ENCODE peak calls at places on chromosomes 13 and 19, in five cellular contexts. One of them, this sample, is unnamed.

GRCh38 chr19:49469828-49470614 is 4.0 kb upstream of the FLT3LG start:
- DNase-seq in HepG2: no peak
- DNase-seq in H1: no peak
- DNase-seq in NT2/D1: no peak
- DNase-seq in GM12878: peak
- DNase-seq in this sample: no peak

GRCh38 chr13:99123101-99124045 is 77.3 kb upstream of the UBAC2 start:
- DNase-seq in NT2/D1: no peak
- DNase-seq in GM12878: no peak
- DNase-seq in H1: no peak
- DNase-seq in HepG2: no peak
- DNase-seq in this sample: no peak

GRCh38 chr19:19209372-19209771 is 2.4 kb upstream of the NCAN start:
- DNase-seq in GM12878: no peak
- DNase-seq in HepG2: no peak
- DNase-seq in NT2/D1: no peak
- DNase-seq in H1: no peak
- DNase-seq in this sample: no peak

GRCh38 chr19:52739576-52739975 is 4.7 kb upstream of the ZNF611 start:
- DNase-seq in HepG2: no peak
- DNase-seq in H1: no peak
- DNase-seq in NT2/D1: no peak
- DNase-seq in GM12878: no peak
- DNase-seq in this sample: no peak

GRCh38 chr13:47798906-47799305 is 202.2 kb downstream of the SUCLA2 start:
- DNase-seq in GM12878: no peak
- DNase-seq in NT2/D1: no peak
- DNase-seq in H1: no peak
- DNase-seq in HepG2: peak
- DNase-seq in this sample: no peak

GRCh38 chr19:8259142-8259921 is 48.8 kb downstream of the CD320 start:
- DNase-seq in NT2/D1: no peak
- DNase-seq in HepG2: no peak
- DNase-seq in H1: no peak
- DNase-seq in GM12878: no peak
- DNase-seq in this sample: no peak

GRCh38 chr19:56393119-56394012 is at the start of gene ZNF582:
- DNase-seq in GM12878: peak
- DNase-seq in HepG2: peak
- DNase-seq in NT2/D1: peak
- DNase-seq in H1: peak
- DNase-seq in this sample: peak

GRCh38 chr13:48273346-48273745 is 30.2 kb upstream of the RB1 start:
- DNase-seq in NT2/D1: no peak
- DNase-seq in H1: no peak
- DNase-seq in HepG2: no peak
- DNase-seq in GM12878: no peak
- DNase-seq in this sample: no peak

GRCh38 chr13:21478881-21479808 is 20.0 kb upstream of the ZDHHC20 start:
- DNase-seq in HepG2: peak
- DNase-seq in H1: no peak
- DNase-seq in GM12878: no peak
- DNase-seq in NT2/D1: no peak
- DNase-seq in this sample: peak

GRCh38 chr13:23644527-23644926 is 74.3 kb downstream of the TNFRSF19 start:
- DNase-seq in NT2/D1: no peak
- DNase-seq in GM12878: no peak
- DNase-seq in HepG2: no peak
- DNase-seq in H1: no peak
- DNase-seq in this sample: no peak

GRCh38 chr13:30572859-30573275 is 44.9 kb upstream of the USPL1 start:
- DNase-seq in NT2/D1: no peak
- DNase-seq in H1: no peak
- DNase-seq in HepG2: peak
- DNase-seq in GM12878: peak
- DNase-seq in this sample: no peak

GRCh38 chr13:99322297-99323103 is 15.3 kb upstream of the GPR183 start:
- DNase-seq in HepG2: no peak
- DNase-seq in NT2/D1: no peak
- DNase-seq in H1: no peak
- DNase-seq in GM12878: peak
- DNase-seq in this sample: no peak

GRCh38 chr13:106083620-106084350 is 451.7 kb downstream of the EFNB2 start:
- DNase-seq in GM12878: no peak
- DNase-seq in HepG2: peak
- DNase-seq in NT2/D1: no peak
- DNase-seq in H1: no peak
- DNase-seq in this sample: no peak

GRCh38 chr19:16957151-16957662 is 68.4 kb downstream of the F2RL3 start:
- DNase-seq in GM12878: no peak
- DNase-seq in HepG2: no peak
- DNase-seq in NT2/D1: no peak
- DNase-seq in H1: no peak
- DNase-seq in this sample: no peak

GRCh38 chr19:38840583-38840968 is 9.0 kb upstream of the ECH1 start:
- DNase-seq in H1: no peak
- DNase-seq in HepG2: no peak
- DNase-seq in NT2/D1: no peak
- DNase-seq in GM12878: no peak
- DNase-seq in this sample: no peak

GRCh38 chr13:98444381-98444780 is 132.5 kb downstream of the STK24 start:
- DNase-seq in HepG2: no peak
- DNase-seq in GM12878: no peak
- DNase-seq in NT2/D1: no peak
- DNase-seq in H1: no peak
- DNase-seq in this sample: no peak

GRCh38 chr13:41071775-41072174 is 10.5 kb downstream of the WBP4 start:
- DNase-seq in GM12878: no peak
- DNase-seq in HepG2: no peak
- DNase-seq in H1: no peak
- DNase-seq in NT2/D1: no peak
- DNase-seq in this sample: no peak

GRCh38 chr19:7944177-7944761 is 803 bp upstream of the TIMM44 start:
- DNase-seq in HepG2: peak
- DNase-seq in GM12878: peak
- DNase-seq in H1: peak
- DNase-seq in NT2/D1: peak
- DNase-seq in this sample: peak

GRCh38 chr19:12985049-12985776 is 10.1 kb upstream of the NFIX start:
- DNase-seq in GM12878: no peak
- DNase-seq in NT2/D1: no peak
- DNase-seq in H1: no peak
- DNase-seq in HepG2: peak
- DNase-seq in this sample: no peak

GRCh38 chr13:25330541-25330940 is 29.1 kb downstream of the NUP58 start:
- DNase-seq in HepG2: no peak
- DNase-seq in GM12878: no peak
- DNase-seq in H1: no peak
- DNase-seq in NT2/D1: no peak
- DNase-seq in this sample: no peak

GRCh38 chr13:61508936-61509335 is 93.3 kb upstream of the PCDH20 start:
- DNase-seq in HepG2: no peak
- DNase-seq in GM12878: no peak
- DNase-seq in H1: no peak
- DNase-seq in NT2/D1: no peak
- DNase-seq in this sample: no peak

GRCh38 chr13:33262997-33263396 is 22.6 kb downstream of the STARD13 start:
- DNase-seq in NT2/D1: no peak
- DNase-seq in H1: no peak
- DNase-seq in HepG2: no peak
- DNase-seq in GM12878: no peak
- DNase-seq in this sample: no peak

GRCh38 chr13:95067303-95067702 is 233.9 kb downstream of the ABCC4 start:
- DNase-seq in HepG2: no peak
- DNase-seq in GM12878: no peak
- DNase-seq in H1: no peak
- DNase-seq in NT2/D1: no peak
- DNase-seq in this sample: no peak

GRCh38 chr13:20993211-20993610 is 68.2 kb downstream of the LATS2 start:
- DNase-seq in HepG2: no peak
- DNase-seq in H1: no peak
- DNase-seq in NT2/D1: no peak
- DNase-seq in GM12878: no peak
- DNase-seq in this sample: no peak

GRCh38 chr13:24052547-24052981 is 108.0 kb upstream of the SPATA13 start:
- DNase-seq in NT2/D1: no peak
- DNase-seq in HepG2: no peak
- DNase-seq in H1: no peak
- DNase-seq in GM12878: no peak
- DNase-seq in this sample: no peak

GRCh38 chr13:49908637-49909036 is 27.5 kb downstream of the SPRYD7 start:
- DNase-seq in GM12878: no peak
- DNase-seq in NT2/D1: no peak
- DNase-seq in HepG2: no peak
- DNase-seq in H1: no peak
- DNase-seq in this sample: no peak

GRCh38 chr13:42174344-42175162 is 97.4 kb upstream of the AKAP11 start:
- DNase-seq in NT2/D1: no peak
- DNase-seq in H1: no peak
- DNase-seq in HepG2: no peak
- DNase-seq in GM12878: no peak
- DNase-seq in this sample: no peak

GRCh38 chr13:95275322-95276118 is 25.7 kb downstream of the ABCC4 start:
- DNase-seq in H1: no peak
- DNase-seq in HepG2: peak
- DNase-seq in GM12878: no peak
- DNase-seq in NT2/D1: no peak
- DNase-seq in this sample: no peak

GRCh38 chr19:49425922-49426592 is 869 bp downstream of the GFY start:
- DNase-seq in HepG2: no peak
- DNase-seq in GM12878: no peak
- DNase-seq in H1: peak
- DNase-seq in NT2/D1: no peak
- DNase-seq in this sample: peak

GRCh38 chr19:32291876-32292275 is 53.5 kb upstream of the ZNF507 start:
- DNase-seq in H1: no peak
- DNase-seq in GM12878: no peak
- DNase-seq in NT2/D1: no peak
- DNase-seq in HepG2: no peak
- DNase-seq in this sample: no peak

DNA sequence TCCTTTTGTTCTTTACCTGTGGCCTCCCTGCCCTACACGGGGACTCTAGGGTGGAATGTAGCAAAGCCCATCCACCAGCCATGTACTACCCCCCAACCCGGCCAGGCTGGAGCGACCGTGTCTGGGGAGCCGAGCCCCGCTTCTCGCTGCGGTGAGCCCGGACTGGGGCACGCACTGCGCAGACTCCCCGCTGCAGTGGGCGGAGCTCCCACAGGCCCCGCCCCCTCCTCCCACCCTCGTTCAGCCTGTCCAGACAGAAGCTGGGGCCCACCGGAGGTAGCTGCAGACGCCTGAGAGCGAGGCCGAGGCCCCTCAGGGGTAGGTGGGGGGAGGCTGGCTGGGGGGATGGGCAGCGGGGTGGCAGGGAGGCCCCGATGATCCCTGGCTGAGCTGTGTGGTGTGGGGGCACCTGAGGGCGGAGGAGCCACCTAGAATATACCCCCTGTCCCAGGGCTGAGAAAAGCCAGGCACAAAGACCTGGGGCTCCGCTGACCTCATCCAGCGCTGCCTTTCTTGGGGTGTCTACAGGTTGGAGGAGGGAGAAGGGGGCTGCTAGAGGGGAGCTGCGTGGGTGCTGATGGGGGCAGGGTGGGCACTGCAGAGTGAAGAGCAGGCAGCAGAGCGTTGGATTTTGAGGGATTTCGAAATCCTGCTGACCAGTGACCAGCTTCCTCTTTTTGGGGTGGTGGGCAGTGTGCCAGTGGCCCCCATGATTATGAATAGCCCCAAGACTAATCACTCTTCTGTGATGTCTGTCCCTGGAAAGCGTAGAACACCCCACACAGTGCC is 17.3 kb downstream of the PLD3 start:
- DNase-seq in HepG2: no peak
- DNase-seq in H1: peak
- DNase-seq in NT2/D1: peak
- DNase-seq in GM12878: no peak
- DNase-seq in this sample: peak
- TF ChIP-seq SUZ12 in HepG2: no peak
- TF ChIP-seq SUZ12 in H1: no peak
- TF ChIP-seq SUZ12 in NT2/D1: no peak
- TF ChIP-seq SUZ12 in GM12878: no peak
- TF ChIP-seq SUZ12 in this sample: no peak

GRCh38 chr13:76389321-76389720 is 496.9 kb downstream of the KCTD12 start:
- DNase-seq in GM12878: no peak
- DNase-seq in H1: no peak
- DNase-seq in HepG2: no peak
- DNase-seq in NT2/D1: no peak
- DNase-seq in this sample: no peak

GRCh38 chr13:76387561-76387960 is 498.6 kb downstream of the KCTD12 start:
- DNase-seq in H1: no peak
- DNase-seq in NT2/D1: no peak
- DNase-seq in GM12878: no peak
- DNase-seq in HepG2: no peak
- DNase-seq in this sample: no peak

GRCh38 chr13:76383671-76384461 is 502.3 kb downstream of the KCTD12 start:
- DNase-seq in NT2/D1: no peak
- DNase-seq in GM12878: no peak
- DNase-seq in H1: no peak
- DNase-seq in HepG2: no peak
- DNase-seq in this sample: no peak

GRCh38 chr13:76386316-76386715 is 499.9 kb downstream of the KCTD12 start:
- DNase-seq in H1: no peak
- DNase-seq in GM12878: no peak
- DNase-seq in NT2/D1: no peak
- DNase-seq in HepG2: no peak
- DNase-seq in this sample: no peak

DNA sequence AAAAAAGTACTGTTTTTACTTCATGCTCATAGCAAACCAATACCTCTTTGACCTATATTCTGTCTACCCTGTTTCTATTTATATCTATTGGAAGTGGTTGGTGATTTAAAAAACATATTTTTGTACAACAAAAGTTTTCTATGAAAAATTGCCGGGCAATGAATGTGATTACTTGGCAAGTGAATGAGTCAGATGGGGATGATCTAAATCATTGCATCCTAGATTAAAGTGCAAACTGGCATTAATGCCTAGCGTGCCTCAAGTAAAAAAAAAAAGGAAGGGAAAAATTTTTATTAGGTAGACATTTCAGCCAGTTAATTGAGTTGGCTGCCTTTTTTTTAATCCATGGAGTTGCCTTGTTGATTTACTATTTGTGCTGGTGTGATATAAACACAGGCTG is 500.6 kb downstream of the KCTD12 start:
- DNase-seq in HepG2: no peak
- DNase-seq in GM12878: no peak
- DNase-seq in NT2/D1: no peak
- DNase-seq in H1: no peak
- DNase-seq in this sample: no peak
- TF ChIP-seq SUZ12 in HepG2: no peak
- TF ChIP-seq SUZ12 in GM12878: no peak
- TF ChIP-seq SUZ12 in NT2/D1: no peak
- TF ChIP-seq SUZ12 in H1: no peak
- TF ChIP-seq SUZ12 in this sample: no peak

GRCh38 chr13:43830481-43830873 is 43.7 kb upstream of the ENOX1 start:
- DNase-seq in H1: no peak
- DNase-seq in NT2/D1: no peak
- DNase-seq in HepG2: no peak
- DNase-seq in GM12878: no peak
- DNase-seq in this sample: no peak
- TF ChIP-seq SUZ12 in H1: no peak
- TF ChIP-seq SUZ12 in NT2/D1: no peak
- TF ChIP-seq SUZ12 in HepG2: no peak
- TF ChIP-seq SUZ12 in GM12878: no peak
- TF ChIP-seq SUZ12 in this sample: no peak

GRCh38 chr13:102139626-102140025 is 262.2 kb downstream of the FGF14 start:
- DNase-seq in NT2/D1: no peak
- DNase-seq in HepG2: no peak
- DNase-seq in H1: no peak
- DNase-seq in GM12878: no peak
- DNase-seq in this sample: no peak
- TF ChIP-seq SUZ12 in NT2/D1: no peak
- TF ChIP-seq SUZ12 in HepG2: no peak
- TF ChIP-seq SUZ12 in H1: no peak
- TF ChIP-seq SUZ12 in GM12878: no peak
- TF ChIP-seq SUZ12 in this sample: no peak

This sample was measured in HEK293T.